ENCODE peak calls at places on chromosomes 13 and 19, in five cellular contexts. One of them, this sample, is unnamed.

GRCh38 chr13:40813662-40814454 is 24.4 kb downstream of the SLC25A15 start:
- DNase-seq in fibroblast of mammary gland: peak
- DNase-seq in endodermal cell: peak
- DNase-seq in lower leg skin: no peak
- DNase-seq in cardiac fibroblast: peak
- DNase-seq in this sample: no peak

GRCh38 chr13:32427852-32428580 is at the start of gene N4BP2L1:
- DNase-seq in lower leg skin: peak
- DNase-seq in cardiac fibroblast: peak
- DNase-seq in fibroblast of mammary gland: peak
- DNase-seq in endodermal cell: peak
- DNase-seq in this sample: no peak

GRCh38 chr19:46674416-46675178 is 13.6 kb upstream of the DACT3 start:
- DNase-seq in endodermal cell: peak
- DNase-seq in fibroblast of mammary gland: no peak
- DNase-seq in cardiac fibroblast: no peak
- DNase-seq in lower leg skin: no peak
- DNase-seq in this sample: no peak

GRCh38 chr19:35124098-35125060 is 8.8 kb downstream of the FXYD3 start:
- DNase-seq in cardiac fibroblast: peak
- DNase-seq in endodermal cell: peak
- DNase-seq in lower leg skin: peak
- DNase-seq in fibroblast of mammary gland: peak
- DNase-seq in this sample: peak

GRCh38 chr19:34345934-34346333 is 19.1 kb upstream of the GPI start:
- DNase-seq in cardiac fibroblast: peak
- DNase-seq in lower leg skin: no peak
- DNase-seq in fibroblast of mammary gland: peak
- DNase-seq in endodermal cell: peak
- DNase-seq in this sample: peak

GRCh38 chr13:37690361-37690760 is 91.8 kb upstream of the POSTN start:
- DNase-seq in endodermal cell: no peak
- DNase-seq in lower leg skin: no peak
- DNase-seq in cardiac fibroblast: no peak
- DNase-seq in fibroblast of mammary gland: peak
- DNase-seq in this sample: no peak

GRCh38 chr19:35978271-35978670 is 16.7 kb upstream of the SDHAF1 start:
- DNase-seq in cardiac fibroblast: no peak
- DNase-seq in endodermal cell: no peak
- DNase-seq in lower leg skin: no peak
- DNase-seq in fibroblast of mammary gland: no peak
- DNase-seq in this sample: no peak

GRCh38 chr19:30284209-30284608 is 88.0 kb upstream of the ZNF536 start:
- DNase-seq in cardiac fibroblast: no peak
- DNase-seq in lower leg skin: no peak
- DNase-seq in fibroblast of mammary gland: no peak
- DNase-seq in endodermal cell: no peak
- DNase-seq in this sample: no peak

GRCh38 chr13:32309812-32310706 is 5.1 kb downstream of the ZAR1L start:
- DNase-seq in lower leg skin: no peak
- DNase-seq in fibroblast of mammary gland: peak
- DNase-seq in endodermal cell: peak
- DNase-seq in cardiac fibroblast: peak
- DNase-seq in this sample: no peak

GRCh38 chr13:97282705-97283104 is 60.6 kb downstream of the MBNL2 start:
- DNase-seq in lower leg skin: no peak
- DNase-seq in endodermal cell: no peak
- DNase-seq in cardiac fibroblast: no peak
- DNase-seq in fibroblast of mammary gland: no peak
- DNase-seq in this sample: no peak

GRCh38 chr19:7590256-7590655 is 5.4 kb upstream of the CAMSAP3 start:
- DNase-seq in fibroblast of mammary gland: no peak
- DNase-seq in endodermal cell: no peak
- DNase-seq in lower leg skin: no peak
- DNase-seq in cardiac fibroblast: no peak
- DNase-seq in this sample: no peak

GRCh38 chr13:24650157-24650556 is 30.1 kb upstream of the ATP12A start:
- DNase-seq in lower leg skin: peak
- DNase-seq in endodermal cell: no peak
- DNase-seq in cardiac fibroblast: no peak
- DNase-seq in fibroblast of mammary gland: peak
- DNase-seq in this sample: no peak

GRCh38 chr13:98909016-98909415 is 68.8 kb downstream of the DOCK9 start:
- DNase-seq in cardiac fibroblast: peak
- DNase-seq in endodermal cell: no peak
- DNase-seq in lower leg skin: no peak
- DNase-seq in fibroblast of mammary gland: peak
- DNase-seq in this sample: no peak

GRCh38 chr19:12939908-12940533 is 1.6 kb downstream of the CALR start:
- DNase-seq in endodermal cell: no peak
- DNase-seq in fibroblast of mammary gland: no peak
- DNase-seq in lower leg skin: no peak
- DNase-seq in cardiac fibroblast: no peak
- DNase-seq in this sample: no peak

GRCh38 chr13:66520511-66521390 is 709.4 kb downstream of the PCDH9 start:
- DNase-seq in endodermal cell: no peak
- DNase-seq in fibroblast of mammary gland: no peak
- DNase-seq in cardiac fibroblast: no peak
- DNase-seq in lower leg skin: no peak
- DNase-seq in this sample: no peak

GRCh38 chr13:73952683-73953082 is 181.5 kb downstream of the KLF12 start:
- DNase-seq in cardiac fibroblast: no peak
- DNase-seq in fibroblast of mammary gland: peak
- DNase-seq in lower leg skin: no peak
- DNase-seq in endodermal cell: no peak
- DNase-seq in this sample: no peak

GRCh38 chr13:41453620-41454019 is 3.7 kb upstream of the RGCC start:
- DNase-seq in fibroblast of mammary gland: no peak
- DNase-seq in lower leg skin: no peak
- DNase-seq in cardiac fibroblast: no peak
- DNase-seq in endodermal cell: no peak
- DNase-seq in this sample: no peak

GRCh38 chr13:109154146-109154545 is 524.7 kb downstream of the MYO16 start:
- DNase-seq in cardiac fibroblast: peak
- DNase-seq in fibroblast of mammary gland: peak
- DNase-seq in lower leg skin: no peak
- DNase-seq in endodermal cell: no peak
- DNase-seq in this sample: no peak

GRCh38 chr13:22278336-22278929 is 607.6 kb downstream of the FGF9 start:
- DNase-seq in lower leg skin: no peak
- DNase-seq in fibroblast of mammary gland: peak
- DNase-seq in cardiac fibroblast: no peak
- DNase-seq in endodermal cell: peak
- DNase-seq in this sample: peak

GRCh38 chr13:94813920-94814500 is 101.7 kb upstream of the SOX21 start:
- DNase-seq in fibroblast of mammary gland: no peak
- DNase-seq in endodermal cell: no peak
- DNase-seq in lower leg skin: no peak
- DNase-seq in cardiac fibroblast: no peak
- DNase-seq in this sample: no peak

GRCh38 chr13:113646376-113646775 is 11.6 kb downstream of the ATP4B start:
- DNase-seq in fibroblast of mammary gland: no peak
- DNase-seq in cardiac fibroblast: no peak
- DNase-seq in endodermal cell: no peak
- DNase-seq in lower leg skin: peak
- DNase-seq in this sample: no peak

GRCh38 chr13:44667950-44668349 is 91.8 kb upstream of the TSC22D1 start:
- DNase-seq in cardiac fibroblast: peak
- DNase-seq in endodermal cell: no peak
- DNase-seq in lower leg skin: no peak
- DNase-seq in fibroblast of mammary gland: peak
- DNase-seq in this sample: no peak

GRCh38 chr13:30690282-30691188 is 44.8 kb upstream of the ALOX5AP start:
- DNase-seq in fibroblast of mammary gland: peak
- DNase-seq in cardiac fibroblast: peak
- DNase-seq in endodermal cell: no peak
- DNase-seq in lower leg skin: peak
- DNase-seq in this sample: no peak

GRCh38 chr13:97267418-97268059 is 45.4 kb downstream of the MBNL2 start:
- DNase-seq in cardiac fibroblast: no peak
- DNase-seq in endodermal cell: peak
- DNase-seq in lower leg skin: no peak
- DNase-seq in fibroblast of mammary gland: no peak
- DNase-seq in this sample: no peak

GRCh38 chr13:32902898-32903297 is 113.3 kb upstream of the KL start:
- DNase-seq in lower leg skin: peak
- DNase-seq in endodermal cell: peak
- DNase-seq in cardiac fibroblast: peak
- DNase-seq in fibroblast of mammary gland: peak
- DNase-seq in this sample: no peak

GRCh38 chr13:83992566-83993358 is 110.5 kb upstream of the SLITRK1 start:
- DNase-seq in endodermal cell: no peak
- DNase-seq in lower leg skin: no peak
- DNase-seq in fibroblast of mammary gland: no peak
- DNase-seq in cardiac fibroblast: no peak
- DNase-seq in this sample: no peak

DNA sequence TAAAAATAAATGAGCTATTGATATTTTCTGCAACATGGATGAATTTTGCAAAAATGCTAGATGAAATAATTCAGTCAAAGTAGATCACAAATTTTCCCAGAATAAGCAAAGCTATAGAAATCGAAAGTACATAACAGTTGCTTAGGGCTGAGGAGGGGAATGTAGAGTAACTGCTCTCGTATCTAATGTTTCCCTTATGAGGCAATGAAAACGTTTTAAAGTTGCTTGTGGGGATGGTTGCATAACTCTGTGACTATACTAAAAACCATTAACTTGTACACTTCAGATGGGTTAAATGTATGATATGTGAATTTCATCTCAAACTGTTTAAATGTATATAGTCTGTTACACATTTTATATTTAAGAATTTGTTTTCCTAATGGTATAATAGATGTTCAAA is 231.7 kb downstream of the GGACT start:
- DNase-seq in endodermal cell: no peak
- DNase-seq in fibroblast of mammary gland: no peak
- DNase-seq in lower leg skin: no peak
- DNase-seq in cardiac fibroblast: peak
- DNase-seq in this sample: no peak
- H3K4me3 ChIP-seq in endodermal cell: no peak
- H3K4me3 ChIP-seq in fibroblast of mammary gland: no peak
- H3K4me3 ChIP-seq in lower leg skin: no peak
- H3K4me3 ChIP-seq in cardiac fibroblast: no peak
- H3K4me3 ChIP-seq in this sample: no peak

DNA sequence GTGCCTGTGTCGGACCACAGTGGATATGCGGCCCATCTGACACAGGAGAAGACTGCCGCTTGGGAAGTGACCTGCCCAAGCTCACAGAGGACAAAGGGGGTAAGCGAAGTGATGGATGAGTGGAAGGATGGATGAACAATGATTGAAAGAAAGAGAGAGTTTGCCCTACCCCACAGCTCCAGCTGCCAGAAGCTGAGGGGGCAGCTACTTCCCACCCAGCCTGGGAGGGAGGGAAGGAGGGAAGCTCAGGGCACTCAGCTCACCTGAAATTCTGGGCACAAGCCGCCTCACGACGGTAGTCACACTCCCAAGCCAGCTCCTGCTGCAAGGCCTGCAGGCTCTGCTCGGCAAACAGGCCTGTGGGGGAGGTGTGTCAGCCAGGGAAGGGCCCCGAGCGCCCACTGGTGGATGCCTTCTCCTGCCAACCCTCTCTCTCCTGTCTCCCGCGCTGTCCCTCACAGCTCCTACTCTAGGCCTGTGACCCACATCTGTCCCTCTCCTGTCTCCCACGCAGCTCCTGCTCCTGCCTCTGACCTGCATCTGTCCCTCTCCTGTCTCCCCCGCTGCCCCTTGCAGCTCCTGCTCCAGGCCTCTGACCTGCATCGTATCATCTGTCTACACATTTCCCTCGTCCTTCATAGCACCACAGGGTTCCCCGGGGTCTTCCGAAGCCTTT is 12.0 kb upstream of the NUMBL start:
- DNase-seq in cardiac fibroblast: no peak
- DNase-seq in fibroblast of mammary gland: no peak
- DNase-seq in endodermal cell: peak
- DNase-seq in lower leg skin: no peak
- DNase-seq in this sample: no peak
- TF ChIP-seq CTCF in cardiac fibroblast: peak
- TF ChIP-seq CTCF in fibroblast of mammary gland: peak
- TF ChIP-seq CTCF in endodermal cell: peak
- TF ChIP-seq CTCF in lower leg skin: no peak
- TF ChIP-seq CTCF in this sample: peak

DNA sequence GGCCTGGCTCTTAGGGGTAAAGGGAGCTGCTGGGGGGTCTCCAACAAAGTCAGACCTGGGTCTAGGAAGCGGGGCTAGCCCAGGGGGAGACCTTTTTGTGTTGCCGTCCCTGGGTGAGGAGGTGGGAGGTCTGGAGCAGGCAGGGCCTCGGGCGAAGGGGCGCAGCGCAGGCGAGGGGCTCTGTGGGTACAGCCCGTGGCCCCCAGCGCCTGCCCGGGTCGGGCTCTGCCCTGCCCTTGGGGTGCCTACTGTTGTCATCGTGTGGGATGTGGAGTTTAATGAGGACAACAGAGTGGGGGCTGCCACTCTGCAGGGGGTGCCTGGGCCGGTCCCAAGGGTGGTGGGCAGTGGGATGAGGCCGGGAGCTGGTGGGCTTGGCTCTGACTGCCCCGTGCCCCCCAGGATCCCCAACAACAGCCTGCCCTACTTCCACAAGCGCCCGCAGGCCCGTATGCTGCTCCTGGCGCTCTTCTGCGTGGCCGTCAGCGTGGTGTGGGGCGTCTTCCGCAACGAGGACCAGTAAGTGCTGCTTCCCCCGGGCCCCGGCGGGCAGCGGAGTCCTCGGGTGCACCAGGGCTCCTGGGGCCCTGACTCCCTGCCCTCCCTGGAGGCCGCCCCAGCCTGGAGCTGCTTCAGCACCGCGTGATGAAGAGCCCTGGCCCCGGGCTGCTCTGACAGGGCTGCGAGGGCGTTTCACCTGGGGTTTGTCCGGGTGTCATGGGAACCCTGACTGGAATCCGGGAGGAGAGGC is 12.2 kb downstream of the SPPL2B start:
- DNase-seq in fibroblast of mammary gland: no peak
- DNase-seq in lower leg skin: no peak
- DNase-seq in endodermal cell: no peak
- DNase-seq in cardiac fibroblast: no peak
- DNase-seq in this sample: no peak
- H3K4me3 ChIP-seq in fibroblast of mammary gland: no peak
- H3K4me3 ChIP-seq in lower leg skin: no peak
- H3K4me3 ChIP-seq in endodermal cell: no peak
- H3K4me3 ChIP-seq in cardiac fibroblast: no peak
- H3K4me3 ChIP-seq in this sample: no peak

DNA sequence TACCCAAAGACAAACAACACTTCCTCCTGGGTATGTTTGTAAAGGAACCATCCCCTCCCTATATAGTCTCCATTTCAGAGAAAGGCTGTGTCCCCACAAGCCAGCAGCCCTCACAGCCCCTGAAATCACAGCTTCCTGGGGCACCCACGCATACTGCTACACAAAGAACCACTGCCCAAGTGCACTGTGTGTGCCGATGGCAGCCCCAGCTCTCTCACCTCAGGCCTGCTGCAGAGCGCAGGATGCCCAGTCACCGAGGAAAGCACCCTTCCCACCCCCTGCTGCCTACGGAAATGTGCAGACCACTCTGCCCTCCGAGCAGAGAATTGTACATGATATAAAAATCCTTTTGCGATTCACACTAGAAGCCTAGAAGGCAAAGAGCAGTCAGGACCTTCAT is 39.4 kb downstream of the SOHLH2 start:
- DNase-seq in endodermal cell: no peak
- DNase-seq in cardiac fibroblast: no peak
- DNase-seq in fibroblast of mammary gland: no peak
- DNase-seq in lower leg skin: no peak
- DNase-seq in this sample: no peak
- TF ChIP-seq CTCF in endodermal cell: no peak
- TF ChIP-seq CTCF in cardiac fibroblast: no peak
- TF ChIP-seq CTCF in fibroblast of mammary gland: no peak
- TF ChIP-seq CTCF in lower leg skin: no peak
- TF ChIP-seq CTCF in this sample: no peak